ENCODE peak calls at places on chromosomes 12 and 14, in nine cellular contexts. Q is ELF-1, I is ELR, V is body of pancreas, J is LoVo, F is iPS-NIHi11, B is H54, K is pancreas, L is HFF-Myc. Y is an unnamed sample.

GRCh38 chr14:28116716-28117115 is 649.9 kb upstream of the FOXG1 start:
- DNase-seq in Q (no peak), I (no peak), V (no peak), J (no peak), F (no peak), B (no peak), K (no peak), L (no peak), Y (no peak)

GRCh38 chr14:43258396-43258795 is 1248.7 kb downstream of the FSCB start:
- DNase-seq in Q (no peak), I (no peak), V (no peak), J (no peak), F (no peak), B (no peak), K (no peak), L (no peak), Y (no peak)

GRCh38 chr14:63596998-63597658 is 44.5 kb downstream of the WDR89 start:
- DNase-seq in Q (no peak), I (no peak), V (no peak), J (no peak), F (no peak), B (no peak), K (no peak), L (no peak), Y (no peak)

GRCh38 chr12:53190108-53190729 is 9.5 kb upstream of the CSAD start:
- DNase-seq in Q (peak), I (peak), V (peak), J (peak), F (peak), B (peak), K (no peak), L (no peak), Y (no peak)

GRCh38 chr12:1840981-1841425 is 20.6 kb downstream of the LRTM2 start:
- DNase-seq in Q (no peak), I (no peak), V (no peak), J (no peak), F (no peak), B (no peak), K (no peak), L (no peak), Y (no peak)

GRCh38 chr14:38578278-38578681 is 322.4 kb upstream of the CLEC14A start:
- DNase-seq in Q (peak), I (no peak), V (no peak), J (no peak), F (no peak), B (no peak), K (no peak), L (no peak), Y (no peak)

GRCh38 chr12:89889051-89889450 is 180.4 kb upstream of the ATP2B1 start:
- DNase-seq in Q (no peak), I (peak), V (no peak), J (no peak), F (no peak), B (no peak), K (no peak), L (no peak), Y (no peak)

GRCh38 chr12:112941528-112942335 is 3.5 kb downstream of the OAS3 start:
- DNase-seq in Q (no peak), I (no peak), V (no peak), J (no peak), F (no peak), B (no peak), K (no peak), L (no peak), Y (no peak)

GRCh38 chr12:18700254-18700653 is 37.6 kb downstream of the PLCZ1 start:
- DNase-seq in Q (no peak), I (peak), V (peak), J (no peak), F (no peak), B (no peak), K (no peak), L (no peak), Y (peak)

GRCh38 chr14:31297701-31298344 is 90.2 kb upstream of the HECTD1 start:
- DNase-seq in Q (no peak), I (peak), V (no peak), J (no peak), F (no peak), B (peak), K (no peak), L (no peak), Y (no peak)

GRCh38 chr12:79020106-79020505 is 155.5 kb downstream of the SYT1 start:
- DNase-seq in Q (no peak), I (peak), V (no peak), J (no peak), F (no peak), B (peak), K (no peak), L (no peak), Y (no peak)

GRCh38 chr12:93571854-93572711 is at the start of gene SOCS2:
- DNase-seq in Q (peak), I (peak), V (peak), J (peak), F (peak), B (peak), K (peak), L (no peak), Y (no peak)

GRCh38 chr14:100629098-100629497 is 41.9 kb upstream of the BEGAIN start:
- DNase-seq in Q (no peak), I (no peak), V (no peak), J (no peak), F (no peak), B (no peak), K (no peak), L (no peak), Y (no peak)